ENCODE peak calls at places on chromosomes 4 and X, in five cellular contexts. J, L, Y, F and Q are unnamed samples.

GRCh38 chrX:136176399-136176825 is 29.1 kb downstream of the FHL1 start:
- DNase-seq in J (no peak), L (no peak), Y (peak; percentile 37), F (no peak), Q (peak; percentile 87)

GRCh38 chr4:7941111-7942018 is 1.7 kb upstream of the AFAP1 start:
- DNase-seq in J (no peak), L (no peak), Y (no peak), F (no peak), Q (no peak)

GRCh38 chrX:154712781-154713391 is 38.0 kb downstream of the GAB3 start:
- DNase-seq in J (no peak), L (no peak), Y (no peak), F (no peak), Q (peak; percentile 71)

GRCh38 chrX:71466979-71467523 is 65.9 kb upstream of the OGT start:
- DNase-seq in J (no peak), L (no peak), Y (no peak), F (no peak), Q (no peak)

GRCh38 chrX:95733426-95733825 is 951.2 kb upstream of the DIAPH2 start:
- DNase-seq in J (no peak), L (no peak), Y (no peak), F (no peak), Q (no peak)

GRCh38 chr4:108168672-108169562 is at the start of gene LEF1:
- DNase-seq in J (peak; percentile 13), L (peak; percentile 92), Y (peak; percentile 17), F (no peak), Q (peak; percentile 65)

GRCh38 chr4:41437264-41437566 is 100.7 kb upstream of the LIMCH1 start:
- DNase-seq in J (no peak), L (no peak), Y (no peak), F (no peak), Q (no peak)

GRCh38 chr4:137946423-137946822 is 295.7 kb downstream of the SLC7A11 start:
- DNase-seq in J (no peak), L (no peak), Y (no peak), F (no peak), Q (peak; percentile 3)

GRCh38 chr4:3521621-3522325 is 10.4 kb downstream of the LRPAP1 start:
- DNase-seq in J (no peak), L (no peak), Y (no peak), F (no peak), Q (no peak)

GRCh38 chrX:153065389-153065788 is 6.9 kb upstream of the PNMA6A start:
- DNase-seq in J (no peak), L (no peak), Y (no peak), F (no peak), Q (no peak)
- TF ChIP-seq CTCF in J (no peak), L (no peak), Y (no peak), F (no peak), Q (no peak)

GRCh38 chr4:147683717-147684700 is at the start of gene PRMT9:
- DNase-seq in J (peak; percentile 93), L (peak; percentile 87), Y (peak; percentile 79), F (peak; percentile 23), Q (peak; percentile 94)
- H3K4me3 ChIP-seq in J (peak within 1 kb of the TSS; percentile 63), L (peak within 1 kb of the TSS; percentile 98), Y (peak within 1 kb of the TSS; percentile 73), F (peak within 1 kb of the TSS; percentile 91), Q (peak within 1 kb of the TSS; percentile 82)

GRCh38 chrX:17082831-17083230 is 136.4 kb downstream of the REPS2 start:
- DNase-seq in J (no peak), L (no peak), Y (no peak), F (no peak), Q (no peak)
- TF ChIP-seq CTCF in J (no peak), L (no peak), Y (no peak), F (peak; percentile 18), Q (no peak)

GRCh38 chr4:88215351-88215750 is 56.9 kb upstream of the ABCG2 start:
- DNase-seq in J (no peak), L (no peak), Y (no peak), F (no peak), Q (no peak)

GRCh38 chr4:88212253-88212561 is 53.8 kb upstream of the ABCG2 start:
- DNase-seq in J (no peak), L (no peak), Y (no peak), F (no peak), Q (no peak)

GRCh38 chr4:88216395-88216794 is 58.0 kb upstream of the ABCG2 start:
- DNase-seq in J (no peak), L (no peak), Y (no peak), F (no peak), Q (no peak)

GRCh38 chr4:88208146-88208545 is 49.7 kb upstream of the ABCG2 start:
- DNase-seq in J (no peak), L (no peak), Y (no peak), F (no peak), Q (no peak)

DNA sequence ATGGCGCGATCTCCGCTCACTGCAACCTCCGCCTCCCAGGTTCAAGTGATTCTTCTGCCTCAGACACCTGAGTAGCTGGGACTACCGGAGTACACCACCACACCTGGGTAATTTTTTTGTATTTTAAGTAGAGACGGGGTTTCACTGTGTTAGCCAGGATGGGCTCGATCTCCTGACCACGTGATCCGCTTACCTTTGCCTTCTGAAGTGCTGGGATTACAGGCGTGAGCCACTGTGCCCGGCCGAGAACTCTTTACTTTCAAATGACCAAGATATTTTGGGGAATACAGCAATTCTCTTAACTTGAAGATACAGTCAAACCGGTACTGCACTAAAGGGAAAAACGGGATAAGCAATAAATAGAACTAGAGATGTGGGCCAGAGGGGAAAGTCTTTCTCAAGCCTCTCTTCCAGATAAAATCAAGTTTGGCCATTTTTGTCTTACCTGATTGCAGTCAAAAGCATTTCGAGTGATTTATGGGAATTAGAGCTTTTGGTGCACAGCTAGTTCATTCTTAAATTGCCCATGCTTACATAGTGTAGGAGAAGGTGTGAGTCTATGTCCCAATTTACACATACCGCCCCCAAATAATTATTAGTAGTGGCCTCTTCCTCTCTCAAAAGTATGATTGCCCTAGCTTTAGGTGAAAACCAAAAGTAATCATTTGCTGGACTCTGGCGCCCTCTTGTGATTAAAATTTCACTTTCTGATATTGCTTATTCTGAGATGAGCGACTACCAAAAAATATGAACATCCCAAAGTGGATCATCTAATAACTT is 53.2 kb upstream of the ABCG2 start:
- DNase-seq in J (no peak), L (peak; percentile 51), Y (peak; percentile 82), F (no peak), Q (peak; percentile 56)
- H3K4me3 ChIP-seq in J (no peak overlapping the region), L (no peak overlapping the region), Y (no peak overlapping the region), F (no peak overlapping the region), Q (no peak overlapping the region)